ENCODE peak calls at places on chromosomes 3 and 15, in four cellular contexts. B, H, G and L are unnamed samples.

GRCh38 chr3:42708611-42709151 is 6.1 kb upstream of the HHATL start:
- DNase-seq in B (no peak), H (no peak), G (no peak), L (no peak)

GRCh38 chr3:105899528-105899927 is 30.7 kb upstream of the CBLB start:
- DNase-seq in B (peak), H (no peak), G (no peak), L (no peak)

GRCh38 chr3:101827211-101828174 is 21.8 kb upstream of the NFKBIZ start:
- DNase-seq in B (peak), H (peak), G (peak), L (peak)

GRCh38 chr3:129120254-129121004 is 1.2 kb downstream of the RAB43 start:
- DNase-seq in B (peak), H (peak), G (peak), L (peak)

GRCh38 chr3:178752843-178753242 is 216.6 kb downstream of the KCNMB2 start:
- DNase-seq in B (no peak), H (no peak), G (no peak), L (no peak)

GRCh38 chr3:27568393-27568792 is 84.2 kb upstream of the SLC4A7 start:
- DNase-seq in B (no peak), H (no peak), G (no peak), L (no peak)

GRCh38 chr3:160929595-160929994 is 173.6 kb downstream of the PPM1L start:
- DNase-seq in B (peak), H (no peak), G (no peak), L (no peak)

GRCh38 chr3:41125258-41125657 is 74.0 kb upstream of the CTNNB1 start:
- DNase-seq in B (no peak), H (no peak), G (peak), L (no peak)

GRCh38 chr15:85649372-85649771 is 145.4 kb downstream of the KLHL25 start:
- DNase-seq in B (peak), H (no peak), G (no peak), L (peak)

GRCh38 chr3:59442056-59442455 is 392.2 kb upstream of the CFAP20DC start:
- DNase-seq in B (no peak), H (no peak), G (no peak), L (no peak)

GRCh38 chr15:44811347-44811746 is 75.0 kb downstream of the TRIM69 start:
- DNase-seq in B (peak), H (no peak), G (no peak), L (no peak)

GRCh38 chr3:71244153-71245051 is 339.1 kb downstream of the FOXP1 start:
- DNase-seq in B (no peak), H (no peak), G (no peak), L (no peak)

GRCh38 chr3:13272831-13273603 is 147.1 kb downstream of the NUP210 start:
- DNase-seq in B (no peak), H (no peak), G (no peak), L (no peak)

GRCh38 chr3:49880581-49881328 is 11.0 kb upstream of the CAMKV start:
- DNase-seq in B (no peak), H (no peak), G (peak), L (peak)

GRCh38 chr3:46607603-46608028 is 4.7 kb upstream of the FAM240A start:
- DNase-seq in B (peak), H (no peak), G (peak), L (peak)

GRCh38 chr3:47685037-47685436 is 96.7 kb downstream of the SMARCC1 start:
- DNase-seq in B (no peak), H (no peak), G (no peak), L (no peak)

GRCh38 chr3:66450389-66451022 is 50.3 kb downstream of the LRIG1 start:
- DNase-seq in B (no peak), H (no peak), G (no peak), L (no peak)

GRCh38 chr3:14418670-14419250 is 16.4 kb downstream of the SLC6A6 start:
- DNase-seq in B (peak), H (no peak), G (no peak), L (peak)

GRCh38 chr3:148971819-148972218 is 19.5 kb upstream of the GYG1 start:
- DNase-seq in B (no peak), H (no peak), G (no peak), L (no peak)

GRCh38 chr3:169574531-169574930 is 89.0 kb downstream of the MECOM start:
- DNase-seq in B (no peak), H (no peak), G (no peak), L (no peak)

GRCh38 chr15:49229922-49230321 is 59.9 kb downstream of the GALK2 start:
- DNase-seq in B (no peak), H (no peak), G (no peak), L (no peak)

GRCh38 chr3:29978036-29978435 is 628.4 kb upstream of the TGFBR2 start:
- DNase-seq in B (no peak), H (no peak), G (no peak), L (no peak)

GRCh38 chr3:186746008-186746407 is 28.8 kb downstream of the KNG1 start:
- DNase-seq in B (peak), H (no peak), G (no peak), L (peak)

GRCh38 chr3:8712871-8713360 is 20.7 kb upstream of the CAV3 start:
- DNase-seq in B (no peak), H (no peak), G (no peak), L (no peak)
- TF ChIP-seq MYC in B (no peak), H (no peak), G (no peak), L (no peak)

DNA sequence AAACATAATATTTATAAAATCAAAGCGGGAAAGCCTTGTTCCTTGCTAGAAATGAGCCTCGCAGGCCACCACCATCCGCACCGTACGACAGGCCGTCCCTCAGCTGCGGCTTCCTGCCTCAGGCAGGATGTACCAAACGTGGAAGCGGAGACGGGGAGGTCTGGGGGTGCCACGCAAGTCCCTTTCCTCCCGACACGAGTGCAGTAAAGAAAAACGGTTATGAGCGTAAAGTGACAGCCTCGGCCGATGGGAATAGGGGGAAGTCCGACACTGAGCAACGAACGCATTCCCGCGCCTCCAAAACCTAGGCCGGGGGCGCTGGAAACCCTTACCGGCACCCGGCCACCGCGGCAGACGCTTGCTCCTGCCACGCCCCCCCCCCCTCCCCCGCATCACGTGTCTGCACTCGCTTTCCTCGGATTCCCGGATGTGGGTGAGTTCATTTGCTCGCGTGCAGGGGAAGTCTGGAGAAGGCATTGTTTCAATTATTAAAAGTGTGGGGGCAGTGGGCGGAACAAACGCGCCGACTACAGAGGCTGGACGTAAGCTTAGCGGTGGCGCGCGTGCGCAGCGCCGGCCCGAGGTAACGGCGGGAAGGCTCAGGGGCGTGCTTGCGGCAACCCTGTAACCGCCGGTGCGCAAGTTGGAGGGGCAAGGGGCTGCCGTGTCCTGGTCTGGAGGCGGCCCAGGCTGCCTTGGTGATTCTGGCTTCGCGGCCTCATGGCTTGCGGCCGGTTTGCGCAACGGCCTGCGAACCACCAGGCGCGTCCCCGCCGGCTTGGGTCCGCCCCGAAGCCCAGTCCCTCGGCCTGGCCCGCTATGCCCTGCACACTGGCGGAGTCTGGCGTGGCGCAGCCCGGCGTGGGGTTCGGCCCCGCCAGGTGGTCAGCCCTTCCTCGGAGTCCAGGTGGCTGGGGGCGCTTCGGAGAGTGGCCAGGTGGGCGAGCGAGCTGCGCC is at the start of the genes ANAPC13 and CEP63:
- DNase-seq in B (peak), H (peak), G (peak), L (peak)
- TF ChIP-seq POLR2A in B (peak), H (peak), G (peak), L (peak)

GRCh38 chr3:165883866-165884478 is 46.7 kb upstream of the BCHE start:
- DNase-seq in B (peak), H (no peak), G (no peak), L (peak)
- TF ChIP-seq MYC in B (no peak), H (no peak), G (no peak), L (no peak)

GRCh38 chr15:80527406-80527805 is 123.2 kb downstream of the ARNT2 start:
- DNase-seq in B (no peak), H (no peak), G (no peak), L (no peak)

GRCh38 chr15:80527961-80528360 is 123.8 kb downstream of the ARNT2 start:
- DNase-seq in B (no peak), H (no peak), G (no peak), L (no peak)

GRCh38 chr15:80530737-80531365 is 126.7 kb downstream of the ARNT2 start:
- DNase-seq in B (no peak), H (no peak), G (no peak), L (no peak)

GRCh38 chr15:80533934-80534333 is 129.8 kb downstream of the ARNT2 start:
- DNase-seq in B (no peak), H (no peak), G (no peak), L (no peak)

GRCh38 chr15:80531388-80532184 is 127.4 kb downstream of the ARNT2 start:
- DNase-seq in B (no peak), H (no peak), G (no peak), L (no peak)
- TF ChIP-seq POLR2A in B (no peak), H (no peak), G (no peak), L (no peak)

DNA sequence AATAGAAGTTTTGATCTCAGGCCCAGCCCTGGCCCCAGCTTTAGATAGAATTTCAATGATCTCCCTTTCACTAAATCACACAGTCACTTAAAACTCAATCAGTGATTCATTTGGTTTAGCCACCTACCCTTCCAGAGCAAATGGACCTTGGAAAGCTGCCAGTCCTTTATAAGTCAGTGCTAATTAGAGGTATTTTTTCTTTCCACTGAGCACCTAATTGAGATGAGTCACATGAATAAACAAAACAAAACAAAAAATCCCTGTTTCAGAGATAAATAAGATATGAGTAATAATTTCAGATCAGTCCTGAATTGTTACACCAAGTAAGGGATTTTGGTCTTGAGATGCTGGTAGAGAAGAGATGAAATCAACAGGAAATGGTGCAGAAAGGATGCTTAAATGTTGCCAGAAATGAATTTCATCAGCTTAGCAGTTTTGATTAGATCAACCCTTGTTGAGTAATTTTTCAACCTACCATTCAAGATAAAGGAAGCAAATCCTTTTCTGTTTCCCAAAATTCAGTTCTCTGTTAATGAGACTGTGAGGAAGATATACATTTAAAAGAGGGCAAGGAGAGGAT is 352.0 kb upstream of the COL8A1 start:
- DNase-seq in B (no peak), H (no peak), G (no peak), L (no peak)
- TF ChIP-seq MYC in B (no peak), H (no peak), G (no peak), L (no peak)

GRCh38 chr3:63304421-63304820 is 26.3 kb downstream of the SYNPR start:
- DNase-seq in B (no peak), H (no peak), G (no peak), L (no peak)
- TF ChIP-seq POLR2A in B (no peak), H (no peak), G (no peak), L (no peak)

GRCh38 chr3:177545964-177546363 is 348.7 kb upstream of the TBL1XR1 start:
- DNase-seq in B (no peak), H (no peak), G (no peak), L (no peak)
- TF ChIP-seq MYC in B (no peak), H (no peak), G (no peak), L (no peak)

GRCh38 chr15:76127169-76127568 is 67.4 kb downstream of the TMEM266 start:
- DNase-seq in B (no peak), H (no peak), G (no peak), L (no peak)
- TF ChIP-seq POLR2A in B (no peak), H (no peak), G (no peak), L (no peak)